ENCODE peak calls at places on chromosomes 11 and 22, in nine cellular contexts. C is ovary; L is astrocyte of the spinal cord; Y is naive thymus-derived CD4-positive, alpha-beta T cell; G is mammary epithelial cell; U is A673; E is A549; J is heart right ventricle; M is psoas muscle. W is an unnamed sample.

GRCh38 chr11:115761348-115761747 is 257.1 kb upstream of the CADM1 start:
- DNase-seq in C (no peak), L (no peak), Y (no peak), G (no peak), U (no peak), E (no peak), J (no peak), M (no peak), W (no peak)

GRCh38 chr11:45580399-45580798 is 85.0 kb downstream of the CHST1 start:
- DNase-seq in C (no peak), L (peak; percentile 29), Y (no peak), G (peak; percentile 16), U (peak; percentile 63), E (peak; percentile 11), J (peak; percentile 29), M (no peak), W (peak; percentile 56)

GRCh38 chr11:89205378-89205777 is 27.7 kb downstream of the TYR start:
- DNase-seq in C (no peak), L (no peak), Y (no peak), G (no peak), U (no peak), E (no peak), J (no peak), M (no peak), W (no peak)

GRCh38 chr11:12723410-12724297 is 49.4 kb downstream of the TEAD1 start:
- DNase-seq in C (no peak), L (peak; percentile 55), Y (no peak), G (peak; percentile 88), U (peak; percentile 96), E (peak; percentile 85), J (no peak), M (no peak), W (no peak)

GRCh38 chr22:39905686-39906085 is 4.8 kb downstream of the GRAP2 start:
- DNase-seq in C (no peak), L (no peak), Y (no peak), G (no peak), U (no peak), E (no peak), J (no peak), M (no peak), W (no peak)

GRCh38 chr11:71491531-71492329 is 35.3 kb upstream of the KRTAP5-7 start:
- DNase-seq in C (no peak), L (no peak), Y (no peak), G (no peak), U (no peak), E (no peak), J (no peak), M (no peak), W (no peak)

GRCh38 chr11:34924714-34925113 is 8.3 kb downstream of the PDHX start:
- DNase-seq in C (no peak), L (no peak), Y (no peak), G (no peak), U (no peak), E (no peak), J (no peak), M (no peak), W (peak; percentile 25)

GRCh38 chr11:86670179-86670578 is 2.2 kb downstream of the ME3 start:
- DNase-seq in C (no peak), L (no peak), Y (no peak), G (peak; percentile 42), U (no peak), E (no peak), J (no peak), M (no peak), W (no peak)

GRCh38 chr11:3043315-3043871 is 13.8 kb downstream of the CARS1 start:
- DNase-seq in C (peak; percentile 37), L (peak; percentile 45), Y (no peak), G (no peak), U (no peak), E (no peak), J (peak; percentile 66), M (peak; percentile 92), W (peak; percentile 49)

GRCh38 chr11:14418801-14419417 is 59.9 kb upstream of the RRAS2 start:
- DNase-seq in C (no peak), L (no peak), Y (no peak), G (no peak), U (peak; percentile 59), E (peak; percentile 67), J (no peak), M (no peak), W (no peak)

GRCh38 chr22:48239461-48240164 is 1477.2 kb downstream of the TBC1D22A start:
- DNase-seq in C (no peak), L (no peak), Y (no peak), G (no peak), U (no peak), E (no peak), J (no peak), M (no peak), W (no peak)

GRCh38 chr11:111737180-111737876 is 28.9 kb downstream of the PPP2R1B start:
- DNase-seq in C (peak; percentile 47), L (no peak), Y (no peak), G (no peak), U (no peak), E (no peak), J (no peak), M (peak; percentile 25), W (no peak)
- H3K4me3 ChIP-seq in C (no peak overlapping the region), L (no peak overlapping the region), Y (no peak overlapping the region), G (no peak overlapping the region), U (no peak overlapping the region), E (no peak overlapping the region), J (no peak overlapping the region), M (no peak overlapping the region), W (no peak overlapping the region)

GRCh38 chr11:889686-890475 is 20.7 kb downstream of the CHID1 start:
- DNase-seq in C (no peak), L (no peak), Y (no peak), G (no peak), U (no peak), E (no peak), J (no peak), M (no peak), W (no peak)
- H3K4me3 ChIP-seq in C (no peak overlapping the region), L (no peak overlapping the region), Y (no peak overlapping the region), G (no peak overlapping the region), U (no peak overlapping the region), E (no peak overlapping the region), J (no peak overlapping the region), M (no peak overlapping the region), W (no peak overlapping the region)

GRCh38 chr11:101474666-101475065 is 109.1 kb downstream of the TRPC6 start:
- DNase-seq in C (no peak), L (no peak), Y (no peak), G (no peak), U (no peak), E (no peak), J (no peak), M (no peak), W (peak; percentile 36)

GRCh38 chr11:101470414-101470813 is 113.4 kb downstream of the TRPC6 start:
- DNase-seq in C (no peak), L (no peak), Y (no peak), G (peak; percentile 29), U (no peak), E (no peak), J (no peak), M (no peak), W (peak; percentile 25)

GRCh38 chr11:101475699-101476098 is 108.1 kb downstream of the TRPC6 start:
- DNase-seq in C (no peak), L (no peak), Y (no peak), G (no peak), U (no peak), E (no peak), J (no peak), M (no peak), W (no peak)

GRCh38 chr11:101466352-101466751 is 117.5 kb downstream of the TRPC6 start:
- DNase-seq in C (no peak), L (no peak), Y (no peak), G (no peak), U (no peak), E (no peak), J (no peak), M (no peak), W (no peak)

DNA sequence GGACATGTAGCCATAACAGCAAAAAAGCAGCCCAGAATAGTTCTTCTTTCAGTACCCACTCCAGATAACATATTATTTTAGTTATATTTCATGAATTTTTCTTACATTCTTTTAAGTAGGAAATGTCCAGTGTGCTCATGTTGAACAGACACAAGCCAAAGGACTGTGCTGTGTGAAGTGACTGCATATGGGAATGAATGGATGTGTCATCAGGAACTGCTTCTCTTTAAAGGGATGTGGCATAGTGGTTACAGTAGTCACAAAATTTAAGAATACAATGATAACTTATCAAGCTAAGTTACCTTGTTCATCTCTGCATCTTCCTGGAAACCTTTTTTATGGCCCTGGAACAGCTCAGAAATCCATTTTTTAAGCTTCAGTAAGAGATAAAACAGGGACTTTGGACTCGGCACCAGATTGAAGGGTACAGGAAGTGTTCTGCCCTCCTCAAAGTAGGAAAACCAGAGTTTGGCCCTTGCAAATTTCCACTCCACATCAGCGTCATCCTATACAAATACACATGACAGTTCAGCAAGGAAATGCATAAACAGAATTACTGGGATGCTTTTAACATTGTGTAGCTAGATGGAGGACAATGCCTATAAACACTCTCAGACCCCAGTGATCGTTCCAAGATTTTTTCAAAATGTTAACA is 112.8 kb downstream of the TRPC6 start:
- DNase-seq in C (no peak), L (no peak), Y (no peak), G (peak; percentile 23), U (no peak), E (no peak), J (no peak), M (no peak), W (peak; percentile 41)
- H3K4me3 ChIP-seq in C (no peak overlapping the region), L (no peak overlapping the region), Y (no peak overlapping the region), G (no peak overlapping the region), U (no peak overlapping the region), E (no peak overlapping the region), J (no peak overlapping the region), M (no peak overlapping the region), W (no peak overlapping the region)

GRCh38 chr22:45686842-45687241 is 15.2 kb downstream of the ATXN10 start:
- DNase-seq in C (no peak), L (no peak), Y (no peak), G (no peak), U (no peak), E (no peak), J (no peak), M (no peak), W (peak; percentile 52)

GRCh38 chr22:45684169-45684568 is 12.5 kb downstream of the ATXN10 start:
- DNase-seq in C (no peak), L (peak; percentile 45), Y (no peak), G (no peak), U (no peak), E (no peak), J (no peak), M (no peak), W (no peak)

GRCh38 chr22:45684752-45685359 is 13.2 kb downstream of the ATXN10 start:
- DNase-seq in C (no peak), L (no peak), Y (no peak), G (no peak), U (no peak), E (no peak), J (no peak), M (no peak), W (no peak)

GRCh38 chr22:45683680-45684079 is 12.0 kb downstream of the ATXN10 start:
- DNase-seq in C (no peak), L (no peak), Y (no peak), G (no peak), U (no peak), E (no peak), J (no peak), M (no peak), W (no peak)

DNA sequence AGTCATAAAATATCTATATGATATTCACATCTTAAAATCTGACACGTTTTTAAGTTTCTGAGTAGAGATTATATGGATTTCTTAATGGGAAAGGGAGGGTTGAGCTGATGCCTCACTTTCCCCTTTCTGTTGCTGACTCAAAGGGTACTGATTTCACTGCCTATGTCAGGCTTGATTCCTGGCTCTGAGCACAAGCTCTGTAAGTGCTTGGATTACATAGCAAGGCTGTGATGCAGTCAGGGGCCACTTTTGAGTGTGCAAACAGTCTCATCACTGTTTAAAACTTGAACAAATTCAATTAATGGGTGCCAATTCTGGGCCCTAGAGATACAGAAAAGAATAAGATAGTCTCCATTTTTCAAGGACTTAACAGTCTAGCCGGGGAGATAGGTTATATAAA is 14.4 kb downstream of the ATXN10 start:
- DNase-seq in C (no peak), L (no peak), Y (no peak), G (no peak), U (no peak), E (no peak), J (no peak), M (no peak), W (peak; percentile 73)
- H3K4me3 ChIP-seq in C (no peak overlapping the region), L (no peak overlapping the region), Y (no peak overlapping the region), G (no peak overlapping the region), U (no peak overlapping the region), E (no peak overlapping the region), J (no peak overlapping the region), M (no peak overlapping the region), W (no peak overlapping the region)